ENCODE peak calls at places on chromosomes 7 and 10, in six cellular contexts. One of them, this sample, is unnamed.

GRCh38 chr10:114556236-114557122 is 101.6 kb downstream of the ABLIM1 start:
- DNase-seq in keratinocyte: no peak
- DNase-seq in kidney: no peak
- DNase-seq in kidney epithelial cell: no peak
- DNase-seq in esophagus squamous epithelium: no peak
- DNase-seq in HCT116: no peak
- DNase-seq in this sample: no peak

GRCh38 chr7:40990841-40991240 is 712.0 kb downstream of the INHBA start:
- DNase-seq in esophagus squamous epithelium: no peak
- DNase-seq in HCT116: no peak
- DNase-seq in keratinocyte: no peak
- DNase-seq in kidney epithelial cell: no peak
- DNase-seq in kidney: no peak
- DNase-seq in this sample: no peak

GRCh38 chr10:66929375-66929774 is 3.5 kb downstream of the LRRTM3 start:
- DNase-seq in kidney: no peak
- DNase-seq in keratinocyte: no peak
- DNase-seq in kidney epithelial cell: no peak
- DNase-seq in HCT116: no peak
- DNase-seq in esophagus squamous epithelium: no peak
- DNase-seq in this sample: no peak

GRCh38 chr7:5780801-5781496 is 514 bp downstream of the RNF216 start:
- DNase-seq in keratinocyte: no peak
- DNase-seq in HCT116: no peak
- DNase-seq in kidney: peak; percentile 84
- DNase-seq in esophagus squamous epithelium: no peak
- DNase-seq in kidney epithelial cell: no peak
- DNase-seq in this sample: peak; percentile 25

GRCh38 chr7:10797157-10797556 is 176.5 kb upstream of the PHF14 start:
- DNase-seq in esophagus squamous epithelium: no peak
- DNase-seq in kidney: no peak
- DNase-seq in HCT116: no peak
- DNase-seq in kidney epithelial cell: no peak
- DNase-seq in keratinocyte: no peak
- DNase-seq in this sample: no peak

GRCh38 chr10:46542567-46543323 is 13.7 kb downstream of the GPRIN2 start:
- DNase-seq in kidney: peak; percentile 52
- DNase-seq in esophagus squamous epithelium: no peak
- DNase-seq in keratinocyte: no peak
- DNase-seq in kidney epithelial cell: no peak
- DNase-seq in HCT116: no peak
- DNase-seq in this sample: no peak

GRCh38 chr10:83701799-83702198 is 437.5 kb upstream of the GHITM start:
- DNase-seq in esophagus squamous epithelium: no peak
- DNase-seq in keratinocyte: no peak
- DNase-seq in kidney epithelial cell: no peak
- DNase-seq in HCT116: no peak
- DNase-seq in kidney: no peak
- DNase-seq in this sample: no peak

GRCh38 chr10:78896169-78896931 is 172.4 kb upstream of the ZMIZ1 start:
- DNase-seq in keratinocyte: no peak
- DNase-seq in esophagus squamous epithelium: no peak
- DNase-seq in kidney: no peak
- DNase-seq in kidney epithelial cell: no peak
- DNase-seq in HCT116: no peak
- DNase-seq in this sample: no peak

GRCh38 chr7:16235152-16235526 is 186.2 kb downstream of the CRPPA start:
- DNase-seq in keratinocyte: no peak
- DNase-seq in HCT116: no peak
- DNase-seq in kidney: no peak
- DNase-seq in kidney epithelial cell: no peak
- DNase-seq in esophagus squamous epithelium: no peak
- DNase-seq in this sample: no peak

GRCh38 chr10:97882142-97883091 is 32.8 kb downstream of the GOLGA7B start:
- DNase-seq in esophagus squamous epithelium: no peak
- DNase-seq in keratinocyte: peak; percentile 92
- DNase-seq in kidney: peak; percentile 92
- DNase-seq in kidney epithelial cell: peak; percentile 100
- DNase-seq in HCT116: peak; percentile 90
- DNase-seq in this sample: peak; percentile 30

GRCh38 chr7:78499966-78500365 is 701.4 kb downstream of the PHTF2 start:
- DNase-seq in HCT116: no peak
- DNase-seq in keratinocyte: no peak
- DNase-seq in kidney: no peak
- DNase-seq in esophagus squamous epithelium: no peak
- DNase-seq in kidney epithelial cell: no peak
- DNase-seq in this sample: peak; percentile 2

GRCh38 chr10:122154733-122155366 is 116.2 kb upstream of the BTBD16 start:
- DNase-seq in kidney epithelial cell: no peak
- DNase-seq in keratinocyte: no peak
- DNase-seq in kidney: no peak
- DNase-seq in HCT116: no peak
- DNase-seq in esophagus squamous epithelium: no peak
- DNase-seq in this sample: peak; percentile 57

GRCh38 chr7:121793716-121794115 is 79.2 kb upstream of the PTPRZ1 start:
- DNase-seq in HCT116: no peak
- DNase-seq in keratinocyte: no peak
- DNase-seq in kidney epithelial cell: no peak
- DNase-seq in esophagus squamous epithelium: no peak
- DNase-seq in kidney: no peak
- DNase-seq in this sample: no peak

GRCh38 chr10:90968448-90969086 is 47.7 kb upstream of the ANKRD1 start:
- DNase-seq in kidney epithelial cell: peak; percentile 87
- DNase-seq in esophagus squamous epithelium: no peak
- DNase-seq in kidney: no peak
- DNase-seq in HCT116: no peak
- DNase-seq in keratinocyte: no peak
- DNase-seq in this sample: peak; percentile 67

DNA sequence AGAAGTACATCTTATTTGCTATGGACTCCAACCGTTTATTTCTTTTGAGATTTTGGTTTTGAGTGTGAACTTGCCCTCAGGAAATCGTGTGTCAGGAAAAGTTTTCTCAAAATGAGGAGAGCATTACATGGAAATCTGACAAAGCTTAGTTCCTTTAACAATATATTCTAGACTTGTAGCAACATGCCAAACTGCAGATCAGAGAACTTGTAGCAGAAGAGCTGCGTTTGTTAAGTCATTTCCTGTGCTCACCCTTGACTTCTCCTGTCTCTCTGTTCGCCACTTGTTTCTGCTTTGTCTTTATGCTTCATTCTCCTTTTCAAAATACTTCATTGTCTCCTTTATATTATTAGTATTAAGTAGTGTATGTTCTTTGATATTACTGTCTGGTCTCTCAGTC is 116.6 kb upstream of the FOXP2 start:
- DNase-seq in esophagus squamous epithelium: no peak
- DNase-seq in keratinocyte: peak; percentile 23
- DNase-seq in HCT116: no peak
- DNase-seq in kidney epithelial cell: no peak
- DNase-seq in kidney: no peak
- DNase-seq in this sample: peak; percentile 2
- TF ChIP-seq CTCF in esophagus squamous epithelium: no peak
- TF ChIP-seq CTCF in keratinocyte: no peak
- TF ChIP-seq CTCF in HCT116: no peak
- TF ChIP-seq CTCF in kidney epithelial cell: no peak
- TF ChIP-seq CTCF in kidney: no peak
- TF ChIP-seq CTCF in this sample: no peak

GRCh38 chr7:19675816-19676215 is 33.0 kb downstream of the POLR1F start:
- DNase-seq in kidney epithelial cell: no peak
- DNase-seq in esophagus squamous epithelium: no peak
- DNase-seq in kidney: no peak
- DNase-seq in HCT116: no peak
- DNase-seq in keratinocyte: no peak
- DNase-seq in this sample: no peak

GRCh38 chr7:19670806-19671205 is 38.0 kb downstream of the POLR1F start:
- DNase-seq in kidney: no peak
- DNase-seq in kidney epithelial cell: no peak
- DNase-seq in keratinocyte: no peak
- DNase-seq in HCT116: no peak
- DNase-seq in esophagus squamous epithelium: no peak
- DNase-seq in this sample: peak; percentile 2

GRCh38 chr7:19677201-19677600 is 31.6 kb downstream of the POLR1F start:
- DNase-seq in HCT116: no peak
- DNase-seq in kidney epithelial cell: no peak
- DNase-seq in esophagus squamous epithelium: no peak
- DNase-seq in kidney: no peak
- DNase-seq in keratinocyte: no peak
- DNase-seq in this sample: peak; percentile 67

GRCh38 chr7:19674266-19674960 is 34.4 kb downstream of the POLR1F start:
- DNase-seq in kidney: no peak
- DNase-seq in kidney epithelial cell: no peak
- DNase-seq in HCT116: no peak
- DNase-seq in keratinocyte: no peak
- DNase-seq in esophagus squamous epithelium: no peak
- DNase-seq in this sample: peak; percentile 72
- H3K4me3 ChIP-seq in kidney: no peak overlapping the region
- H3K4me3 ChIP-seq in kidney epithelial cell: no peak overlapping the region
- H3K4me3 ChIP-seq in HCT116: no peak overlapping the region
- H3K4me3 ChIP-seq in keratinocyte: no peak overlapping the region
- H3K4me3 ChIP-seq in esophagus squamous epithelium: no peak overlapping the region
- H3K4me3 ChIP-seq in this sample: no peak overlapping the region

DNA sequence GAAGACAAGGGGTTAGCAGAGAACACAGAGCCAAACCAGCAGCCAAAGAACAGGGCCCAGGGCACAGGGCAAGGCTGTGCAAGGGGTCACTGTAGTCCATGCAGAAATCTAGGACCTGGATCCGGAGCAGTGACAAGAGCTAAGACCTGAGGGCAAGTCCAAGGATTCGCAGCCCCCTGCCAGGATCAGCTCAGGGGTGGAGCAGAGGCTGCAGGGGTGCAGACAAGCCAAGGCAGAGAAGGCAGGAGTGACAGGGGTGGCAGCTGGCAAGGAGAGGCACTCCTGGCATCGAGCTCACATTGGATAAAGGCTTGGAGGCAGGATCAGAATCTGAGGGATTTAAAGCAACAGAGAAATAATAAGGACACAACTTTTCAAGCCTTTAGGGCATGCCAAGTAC is 80.7 kb upstream of the NANOS1 start:
- DNase-seq in keratinocyte: no peak
- DNase-seq in kidney: no peak
- DNase-seq in kidney epithelial cell: no peak
- DNase-seq in esophagus squamous epithelium: no peak
- DNase-seq in HCT116: no peak
- DNase-seq in this sample: no peak
- TF ChIP-seq CTCF in keratinocyte: no peak
- TF ChIP-seq CTCF in kidney: no peak
- TF ChIP-seq CTCF in kidney epithelial cell: no peak
- TF ChIP-seq CTCF in esophagus squamous epithelium: no peak
- TF ChIP-seq CTCF in HCT116: no peak
- TF ChIP-seq CTCF in this sample: no peak

GRCh38 chr7:36159618-36160017 is 6.6 kb downstream of the EEPD1 start:
- DNase-seq in HCT116: no peak
- DNase-seq in keratinocyte: no peak
- DNase-seq in kidney epithelial cell: no peak
- DNase-seq in esophagus squamous epithelium: no peak
- DNase-seq in kidney: no peak
- DNase-seq in this sample: no peak

GRCh38 chr7:36158321-36158605 is 5.2 kb downstream of the EEPD1 start:
- DNase-seq in keratinocyte: no peak
- DNase-seq in kidney epithelial cell: no peak
- DNase-seq in HCT116: no peak
- DNase-seq in kidney: no peak
- DNase-seq in esophagus squamous epithelium: no peak
- DNase-seq in this sample: no peak

GRCh38 chr7:36157506-36158320 is 4.7 kb downstream of the EEPD1 start:
- DNase-seq in esophagus squamous epithelium: no peak
- DNase-seq in kidney: no peak
- DNase-seq in HCT116: no peak
- DNase-seq in keratinocyte: no peak
- DNase-seq in kidney epithelial cell: no peak
- DNase-seq in this sample: no peak

GRCh38 chr7:36161996-36162395 is 8.9 kb downstream of the EEPD1 start:
- DNase-seq in kidney: no peak
- DNase-seq in kidney epithelial cell: peak; percentile 28
- DNase-seq in esophagus squamous epithelium: no peak
- DNase-seq in keratinocyte: peak; percentile 32
- DNase-seq in HCT116: no peak
- DNase-seq in this sample: no peak

DNA sequence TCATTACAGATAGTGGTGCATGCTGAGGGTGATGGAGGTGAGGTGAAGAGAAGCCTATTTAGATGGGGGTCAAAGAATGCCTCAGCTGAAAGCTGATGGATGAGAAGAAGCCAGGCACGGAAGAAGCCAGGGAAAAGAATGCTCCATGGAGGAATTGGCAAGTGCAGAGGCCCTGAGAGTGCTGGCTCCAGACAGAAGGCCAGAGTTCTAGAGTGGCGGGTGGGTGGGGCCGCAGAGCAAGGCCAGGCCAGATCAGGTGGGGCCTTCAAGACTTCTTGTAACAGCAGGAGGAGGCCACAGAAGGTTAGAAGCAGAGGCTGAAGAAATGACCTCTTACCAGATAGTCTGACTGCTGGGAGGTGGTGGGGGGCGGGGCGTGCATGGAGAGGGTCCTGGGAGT is 7.3 kb downstream of the EEPD1 start:
- DNase-seq in keratinocyte: no peak
- DNase-seq in esophagus squamous epithelium: no peak
- DNase-seq in kidney: no peak
- DNase-seq in kidney epithelial cell: no peak
- DNase-seq in HCT116: no peak
- DNase-seq in this sample: no peak
- H3K4me3 ChIP-seq in keratinocyte: no peak overlapping the region
- H3K4me3 ChIP-seq in esophagus squamous epithelium: no peak overlapping the region
- H3K4me3 ChIP-seq in kidney: no peak overlapping the region
- H3K4me3 ChIP-seq in kidney epithelial cell: no peak overlapping the region
- H3K4me3 ChIP-seq in HCT116: no peak overlapping the region
- H3K4me3 ChIP-seq in this sample: no peak overlapping the region

GRCh38 chr10:127996586-127996985 is 89.7 kb downstream of the PTPRE start:
- DNase-seq in HCT116: no peak
- DNase-seq in kidney epithelial cell: no peak
- DNase-seq in kidney: no peak
- DNase-seq in esophagus squamous epithelium: no peak
- DNase-seq in keratinocyte: no peak
- DNase-seq in this sample: peak; percentile 86
- TF ChIP-seq CTCF in HCT116: no peak
- TF ChIP-seq CTCF in kidney epithelial cell: no peak
- TF ChIP-seq CTCF in kidney: no peak
- TF ChIP-seq CTCF in esophagus squamous epithelium: no peak
- TF ChIP-seq CTCF in keratinocyte: no peak
- TF ChIP-seq CTCF in this sample: no peak